ENCODE peak calls at places on chromosomes 11 and 22, in nine cellular contexts. J, D, Y, G, V, B, R, A and W are unnamed samples.

GRCh38 chr11:16604784-16605439 is 133.5 kb upstream of the C11orf58 start:
- DNase-seq in V (peak), B (no peak), A (no peak), R (peak), Y (no peak), D (peak), G (peak), J (peak), W (no peak)

GRCh38 chr11:207213-208176 is at the start of the genes BET1L and RIC8A:
- DNase-seq in Y (peak), A (peak), R (peak), J (peak), G (peak), D (peak), V (peak), B (peak), W (peak)

GRCh38 chr11:96263361-96263763 is 79.6 kb downstream of the MAML2 start:
- DNase-seq in V (no peak), R (no peak), Y (no peak), A (no peak), B (no peak), D (peak), G (no peak), J (no peak), W (peak)

GRCh38 chr11:130897262-130898182 is 18.8 kb downstream of the SNX19 start:
- DNase-seq in V (peak), R (no peak), G (peak), D (no peak), Y (peak), J (peak), B (no peak), A (no peak), W (peak)

GRCh38 chr11:126716456-126717083 is 284.0 kb downstream of the KIRREL3 start:
- DNase-seq in Y (no peak), R (peak), A (no peak), V (peak), D (peak), J (peak), B (no peak), G (peak), W (peak)

GRCh38 chr11:73288197-73288872 is 16.2 kb downstream of the P2RY6 start:
- DNase-seq in D (no peak), A (no peak), V (no peak), B (no peak), J (no peak), G (no peak), Y (no peak), R (no peak), W (no peak)

GRCh38 chr11:57156928-57157327 is 24.8 kb upstream of the LRRC55 start:
- DNase-seq in J (no peak), R (no peak), A (no peak), Y (no peak), V (no peak), D (no peak), G (no peak), B (no peak), W (no peak)

GRCh38 chr22:20267441-20268288 is 453 bp downstream of the RTN4R start:
- DNase-seq in A (no peak), V (peak), D (no peak), R (no peak), B (no peak), Y (no peak), J (no peak), G (peak), W (no peak)

GRCh38 chr11:126339866-126340434 is 15.5 kb upstream of the ST3GAL4 start:
- DNase-seq in J (no peak), G (no peak), A (no peak), V (no peak), R (no peak), B (no peak), D (no peak), Y (no peak), W (peak)

GRCh38 chr11:66081505-66081904 is 11.4 kb downstream of the PACS1 start:
- DNase-seq in Y (no peak), D (peak), V (no peak), G (peak), B (no peak), R (no peak), J (no peak), A (peak), W (no peak)

GRCh38 chr22:38923463-38924196 is 33.8 kb upstream of the APOBEC3A start:
- DNase-seq in A (no peak), R (peak), D (peak), V (peak), B (no peak), Y (peak), J (peak), G (peak), W (peak)

GRCh38 chr11:61041755-61042518 is 60.4 kb upstream of the CD5 start:
- DNase-seq in V (no peak), D (no peak), A (peak), J (no peak), G (peak), B (peak), R (peak), Y (no peak), W (peak)

GRCh38 chr11:104771782-104772181 is 126.5 kb downstream of the CASP12 start:
- DNase-seq in J (no peak), V (no peak), R (no peak), D (no peak), G (no peak), B (no peak), A (no peak), Y (no peak), W (no peak)

GRCh38 chr11:85718991-85719807 is 33.2 kb upstream of the CCDC89 start:
- DNase-seq in A (no peak), G (no peak), D (peak), J (peak), Y (peak), B (no peak), R (peak), V (peak), W (peak)

GRCh38 chr11:9351956-9352355 is 32.5 kb upstream of the IPO7 start:
- DNase-seq in V (no peak), D (no peak), G (no peak), B (no peak), Y (no peak), A (no peak), J (no peak), R (no peak), W (no peak)

GRCh38 chr22:49308300-49308699 is 519.4 kb downstream of the BRD1 start:
- DNase-seq in G (peak), V (no peak), A (no peak), R (no peak), J (no peak), Y (no peak), D (no peak), B (no peak), W (no peak)

GRCh38 chr11:44566559-44566949 is 1.1 kb downstream of the CD82 start:
- DNase-seq in G (no peak), A (no peak), B (no peak), D (no peak), Y (no peak), J (no peak), R (no peak), V (no peak), W (no peak)

GRCh38 chr11:83979593-83979992 is 693.4 kb upstream of the CCDC90B start:
- DNase-seq in R (no peak), D (no peak), B (no peak), J (peak), Y (no peak), V (no peak), G (no peak), A (no peak), W (no peak)

GRCh38 chr11:69415411-69416122 is 65.9 kb upstream of the LINC01488 start:
- DNase-seq in A (no peak), G (no peak), Y (no peak), R (no peak), V (no peak), J (no peak), D (no peak), B (no peak), W (no peak)

GRCh38 chr22:49322231-49322630 is 505.4 kb downstream of the BRD1 start:
- DNase-seq in G (no peak), V (no peak), D (no peak), J (peak), Y (no peak), B (no peak), A (no peak), R (no peak), W (no peak)

GRCh38 chr11:117919326-117920275 is 9.6 kb downstream of the TMPRSS13 start:
- DNase-seq in Y (no peak), R (no peak), G (no peak), D (no peak), B (no peak), V (no peak), A (no peak), J (no peak), W (no peak)

GRCh38 chr11:68007498-68008380 is 2.4 kb upstream of the ALDH3B1 start:
- DNase-seq in A (no peak), B (no peak), G (no peak), Y (no peak), R (no peak), V (no peak), D (no peak), J (no peak), W (no peak)